ENCODE peak calls at places on chromosome 7, in nine cellular contexts. B is lower leg skin, U is IMR-90, V is endothelial cell of umbilical vein, H is GM12892, S is body of pancreas, D is A549, I is H1, G is HCT116. T is an unnamed sample.

GRCh38 chr7:133585003-133585668 is 332.3 kb downstream of the EXOC4 start:
- DNase-seq in S (no peak), D (no peak), B (no peak), H (no peak), G (no peak), U (no peak), V (peak), I (no peak), T (no peak)

GRCh38 chr7:112411186-112411795 is 39.0 kb upstream of the IFRD1 start:
- DNase-seq in S (peak), V (peak), G (no peak), U (peak), D (no peak), I (no peak), H (no peak), B (no peak), T (no peak)

GRCh38 chr7:133645870-133646492 is 393.1 kb downstream of the EXOC4 start:
- DNase-seq in D (no peak), V (no peak), G (no peak), I (no peak), S (no peak), U (peak), H (no peak), B (no peak), T (no peak)

GRCh38 chr7:135789956-135790355 is 41.3 kb upstream of the FAM180A start:
- DNase-seq in B (peak), V (no peak), I (no peak), D (no peak), H (no peak), S (no peak), U (no peak), G (no peak), T (no peak)

GRCh38 chr7:12683678-12684077 is 3.8 kb upstream of the ARL4A start:
- DNase-seq in S (no peak), V (peak), H (no peak), U (peak), I (no peak), D (peak), B (no peak), G (no peak), T (no peak)

GRCh38 chr7:142328551-142328950 is 70.7 kb upstream of the PRSS58 start:
- DNase-seq in H (no peak), V (no peak), G (no peak), I (no peak), S (no peak), D (no peak), B (no peak), U (no peak), T (no peak)

GRCh38 chr7:119964640-119965542 is 308.1 kb upstream of the KCND2 start:
- DNase-seq in B (no peak), S (no peak), G (no peak), D (no peak), V (peak), I (no peak), U (peak), H (no peak), T (no peak)

GRCh38 chr7:113891031-113891350 is 27.8 kb downstream of the PPP1R3A start:
- DNase-seq in G (no peak), B (no peak), I (no peak), U (no peak), D (no peak), V (no peak), S (no peak), H (no peak), T (no peak)

GRCh38 chr7:80207501-80207900 is 72.9 kb downstream of the GNAI1 start:
- DNase-seq in G (no peak), S (no peak), U (no peak), D (no peak), H (no peak), I (no peak), B (no peak), V (no peak), T (no peak)

GRCh38 chr7:120181499-120181898 is 91.5 kb upstream of the KCND2 start:
- DNase-seq in U (no peak), G (no peak), S (no peak), V (no peak), B (no peak), H (no peak), I (no peak), D (no peak), T (no peak)

GRCh38 chr7:20417675-20418382 is 87.1 kb downstream of the ITGB8 start:
- DNase-seq in B (no peak), U (no peak), I (no peak), G (no peak), V (no peak), S (no peak), H (no peak), D (no peak), T (no peak)

GRCh38 chr7:82740246-82740848 is 296.8 kb upstream of the CACNA2D1 start:
- DNase-seq in G (peak), I (no peak), S (peak), U (peak), H (no peak), V (peak), B (no peak), D (peak), T (no peak)

GRCh38 chr7:128114806-128115205 is 83.6 kb upstream of the LRRC4 start:
- DNase-seq in V (no peak), G (no peak), U (no peak), S (no peak), H (no peak), D (no peak), I (no peak), B (peak), T (no peak)

GRCh38 chr7:135620980-135621850 is 41.1 kb upstream of the STMP1 start:
- DNase-seq in H (no peak), V (peak), I (peak), B (no peak), G (peak), U (peak), S (peak), D (peak), T (no peak)

GRCh38 chr7:129635300-129636029 is 23.9 kb downstream of the NRF1 start:
- DNase-seq in V (peak), D (peak), G (peak), H (peak), B (no peak), I (no peak), S (peak), U (peak), T (peak)

GRCh38 chr7:51146816-51147586 is 169.6 kb downstream of the COBL start:
- DNase-seq in V (no peak), B (peak), I (no peak), H (no peak), G (no peak), S (no peak), U (no peak), D (no peak), T (no peak)

GRCh38 chr7:91325731-91326130 is 61.5 kb downstream of the FZD1 start:
- DNase-seq in S (no peak), I (no peak), G (no peak), H (no peak), U (no peak), D (no peak), V (no peak), B (no peak), T (no peak)

GRCh38 chr7:141045842-141046630 is 27.8 kb upstream of the TMEM178B start:
- DNase-seq in I (no peak), D (no peak), H (no peak), U (peak), G (no peak), B (no peak), S (no peak), V (no peak), T (no peak)

GRCh38 chr7:102934267-102934666 is 21.5 kb downstream of the LRRC17 start:
- DNase-seq in B (no peak), I (no peak), G (no peak), H (no peak), D (no peak), V (no peak), U (no peak), S (no peak), T (no peak)

GRCh38 chr7:27150568-27151340 is 1.6 kb downstream of the HOXA3 start:
- DNase-seq in G (no peak), S (peak), B (peak), V (peak), U (peak), D (peak), I (no peak), H (peak), T (peak)

GRCh38 chr7:5574770-5575269 is 151.2 kb upstream of the TNRC18 start:
- DNase-seq in U (no peak), I (no peak), H (no peak), G (no peak), S (no peak), D (no peak), B (no peak), V (peak), T (no peak)

GRCh38 chr7:32879460-32879859 is 12.1 kb downstream of the KBTBD2 start:
- DNase-seq in G (no peak), H (no peak), V (peak), I (no peak), B (no peak), U (no peak), D (no peak), S (no peak), T (no peak)

GRCh38 chr7:84809877-84810276 is 377.0 kb downstream of the SEMA3D start:
- DNase-seq in H (no peak), I (no peak), D (no peak), U (no peak), B (no peak), G (no peak), V (peak), S (no peak), T (no peak)

GRCh38 chr7:25624837-25625236 is 396.6 kb upstream of the NPVF start:
- DNase-seq in I (no peak), H (no peak), S (peak), U (no peak), B (no peak), G (no peak), D (no peak), V (no peak), T (no peak)

GRCh38 chr7:104627516-104627915 is 299.1 kb downstream of the LHFPL3 start:
- DNase-seq in B (no peak), V (peak), D (no peak), U (peak), H (no peak), G (no peak), I (no peak), S (peak), T (no peak)

GRCh38 chr7:44071726-44072363 is 6.5 kb upstream of the PGAM2 start:
- DNase-seq in G (no peak), U (no peak), B (no peak), I (no peak), S (no peak), D (no peak), H (no peak), V (no peak), T (no peak)

GRCh38 chr7:44881610-44882009 is 3.7 kb downstream of the PURB start:
- DNase-seq in H (no peak), G (no peak), I (no peak), D (no peak), S (no peak), V (peak), B (no peak), U (peak), T (no peak)

GRCh38 chr7:138837627-138838026 is 39.6 kb upstream of the ATP6V0A4 start:
- DNase-seq in U (peak), D (no peak), V (peak), I (no peak), H (no peak), S (no peak), G (no peak), B (no peak), T (no peak)

GRCh38 chr7:12595148-12595547 is 24.6 kb downstream of the SCIN start:
- DNase-seq in H (no peak), U (no peak), S (no peak), G (no peak), I (no peak), D (no peak), V (no peak), B (no peak), T (no peak)

GRCh38 chr7:138468244-138469123 is 8.4 kb downstream of the TRIM24 start:
- DNase-seq in U (peak), V (no peak), D (no peak), B (no peak), G (no peak), S (peak), H (no peak), I (no peak), T (no peak)

GRCh38 chr7:105642264-105642663 is 61.0 kb upstream of the EFCAB10 start:
- DNase-seq in H (no peak), U (no peak), B (no peak), V (no peak), D (no peak), I (no peak), G (no peak), S (no peak), T (peak)

GRCh38 chr7:29972315-29972669 is 17.3 kb downstream of the SCRN1 start:
- DNase-seq in U (no peak), V (no peak), S (no peak), D (no peak), H (no peak), I (no peak), B (no peak), G (no peak), T (no peak)

GRCh38 chr7:3561908-3562307 is 260.9 kb downstream of the SDK1 start:
- DNase-seq in H (no peak), G (no peak), B (no peak), I (no peak), U (no peak), D (no peak), S (peak), V (no peak), T (no peak)

DNA sequence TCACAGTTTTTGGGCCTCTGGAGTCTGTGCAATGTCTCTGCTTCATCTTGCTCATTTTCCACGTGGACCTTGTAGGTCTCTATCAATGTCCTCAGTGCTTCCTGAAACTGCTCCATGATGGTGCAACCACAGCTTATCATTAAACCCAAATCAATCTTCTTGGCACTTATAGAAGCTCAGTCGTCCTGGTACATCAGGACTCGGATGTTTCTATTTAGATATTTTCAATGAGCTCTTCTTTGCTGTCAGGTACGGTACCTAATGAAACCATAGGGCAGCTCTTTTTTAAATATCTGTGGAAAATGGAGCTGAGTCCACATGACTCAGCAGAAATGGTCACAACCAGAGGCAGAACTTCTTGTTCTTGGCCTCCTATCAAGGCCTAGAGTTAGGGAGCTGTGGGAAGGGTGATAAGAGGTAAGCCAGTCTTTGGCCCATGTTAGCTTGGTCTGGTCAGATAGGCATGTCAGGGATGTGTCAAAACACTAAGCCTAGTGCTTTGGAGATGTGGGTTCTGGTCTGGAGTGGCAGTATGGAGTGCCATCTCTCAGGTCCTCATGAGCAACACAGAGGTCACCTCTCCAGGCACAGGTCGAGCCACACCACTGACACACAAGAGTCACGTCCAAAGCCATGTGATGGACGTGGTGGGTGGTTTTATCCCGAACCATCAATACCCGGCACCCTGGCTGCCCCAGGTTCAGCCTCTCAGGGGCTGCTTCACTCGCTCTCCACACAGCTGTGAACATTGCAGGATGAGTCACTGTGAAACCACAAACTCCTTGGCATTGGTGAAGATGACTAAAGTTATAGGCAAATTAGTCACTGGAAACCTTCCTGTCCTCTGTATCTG is 87.0 kb downstream of the TBXAS1 start:
- DNase-seq in S (peak), I (no peak), H (peak), B (peak), V (peak), G (peak), U (peak), D (peak), T (no peak)
- TF ChIP-seq POLR2A in S (no peak), I (no peak), H (no peak), B (no peak), V (no peak), G (no peak), U (no peak), D (no peak), T (no peak)

DNA sequence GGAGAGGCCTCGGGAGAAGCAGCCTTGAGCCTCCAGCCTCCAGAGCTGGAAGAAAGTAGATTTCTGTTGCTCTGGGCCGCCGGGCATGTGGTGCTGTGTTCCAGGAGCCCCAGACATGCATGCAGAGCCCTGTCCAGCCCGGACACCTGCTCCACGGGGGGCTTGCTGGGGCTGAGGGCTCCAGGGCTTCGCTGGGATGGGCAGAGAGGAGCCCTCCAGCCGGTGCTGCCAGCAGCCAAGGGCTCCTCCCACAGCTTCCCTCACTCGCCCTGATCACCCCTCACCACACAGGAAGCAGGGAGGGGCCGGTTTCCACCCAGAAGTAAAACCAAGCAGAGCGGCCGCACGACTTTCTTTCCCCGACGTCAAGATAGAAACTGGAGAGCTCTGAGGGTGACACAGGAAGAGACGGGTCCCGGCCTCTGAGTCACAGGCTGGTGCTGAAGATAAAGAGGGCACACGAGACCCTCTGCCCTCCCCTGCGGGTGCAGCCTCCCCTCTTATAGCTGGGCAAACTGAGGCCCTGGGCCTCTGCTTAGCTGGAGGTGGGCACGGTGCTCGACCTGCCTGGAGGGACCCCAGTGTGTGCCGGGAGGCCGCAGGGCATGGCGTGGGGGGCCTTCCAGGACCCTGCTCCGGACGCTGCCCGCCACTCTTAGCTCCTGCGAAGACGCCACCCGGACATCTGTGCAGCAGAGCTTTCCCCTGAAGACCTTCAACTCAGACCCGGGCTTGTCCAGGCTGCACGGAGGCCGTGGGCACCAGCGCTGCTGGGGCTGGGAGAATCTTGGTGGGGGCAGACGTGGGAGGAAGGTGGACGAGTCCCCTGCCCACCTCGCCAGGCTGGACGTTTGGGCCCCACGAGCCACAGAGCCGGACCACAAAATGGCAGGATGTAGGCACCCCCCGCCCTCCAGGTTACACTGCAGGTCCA is 31.1 kb downstream of the ADAP1 start:
- DNase-seq in D (no peak), I (no peak), B (peak), U (peak), V (no peak), H (peak), G (no peak), S (peak), T (peak)
- TF ChIP-seq POLR2A in D (no peak), I (no peak), B (no peak), U (no peak), V (no peak), H (peak), G (no peak), S (no peak), T (no peak)

DNA sequence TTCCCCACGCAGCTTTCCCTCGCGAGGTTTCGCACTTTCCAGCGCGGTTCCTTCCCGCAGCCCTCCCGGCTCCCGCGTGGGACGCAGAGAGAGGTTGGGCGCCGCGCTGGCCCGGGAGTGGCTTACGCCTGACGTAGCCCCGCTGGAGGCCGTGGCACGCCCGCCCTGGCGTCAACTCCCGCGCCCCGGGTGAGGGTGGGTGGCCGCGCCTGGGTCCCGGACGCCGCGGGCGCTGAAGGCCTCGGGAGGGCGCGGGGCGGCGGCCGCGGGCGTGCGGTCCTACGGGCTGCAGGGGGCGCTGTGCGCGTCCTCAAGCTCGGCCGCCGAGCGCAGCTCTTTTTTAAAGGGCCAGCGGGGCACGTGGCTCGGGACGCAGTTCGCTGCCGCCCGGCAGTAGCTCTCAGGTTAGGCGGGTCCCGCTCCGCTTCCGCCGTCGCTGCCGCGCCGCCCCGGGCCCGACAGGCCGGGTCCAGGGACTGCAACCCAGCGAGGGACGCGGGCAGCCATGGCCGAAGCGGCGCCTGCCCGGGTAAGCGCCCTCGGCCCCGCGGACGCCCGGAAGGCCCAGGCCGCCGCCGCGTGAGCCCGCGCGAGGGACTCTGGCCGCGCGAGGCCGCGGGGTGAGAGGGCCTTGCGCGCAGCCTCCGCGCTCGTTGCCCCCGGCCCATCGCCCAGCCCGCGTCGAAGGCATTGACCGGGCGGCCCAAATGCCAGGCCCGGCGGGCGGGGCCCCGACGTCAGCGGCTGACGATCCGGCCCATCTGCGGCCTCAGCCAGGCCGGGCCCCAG is at the start of gene ZNF783:
- DNase-seq in I (peak), S (peak), G (peak), B (peak), H (peak), D (peak), U (peak), V (peak), T (peak)
- TF ChIP-seq POLR2A in I (peak), S (peak), G (peak), B (no peak), H (peak), D (peak), U (no peak), V (no peak), T (no peak)

DNA sequence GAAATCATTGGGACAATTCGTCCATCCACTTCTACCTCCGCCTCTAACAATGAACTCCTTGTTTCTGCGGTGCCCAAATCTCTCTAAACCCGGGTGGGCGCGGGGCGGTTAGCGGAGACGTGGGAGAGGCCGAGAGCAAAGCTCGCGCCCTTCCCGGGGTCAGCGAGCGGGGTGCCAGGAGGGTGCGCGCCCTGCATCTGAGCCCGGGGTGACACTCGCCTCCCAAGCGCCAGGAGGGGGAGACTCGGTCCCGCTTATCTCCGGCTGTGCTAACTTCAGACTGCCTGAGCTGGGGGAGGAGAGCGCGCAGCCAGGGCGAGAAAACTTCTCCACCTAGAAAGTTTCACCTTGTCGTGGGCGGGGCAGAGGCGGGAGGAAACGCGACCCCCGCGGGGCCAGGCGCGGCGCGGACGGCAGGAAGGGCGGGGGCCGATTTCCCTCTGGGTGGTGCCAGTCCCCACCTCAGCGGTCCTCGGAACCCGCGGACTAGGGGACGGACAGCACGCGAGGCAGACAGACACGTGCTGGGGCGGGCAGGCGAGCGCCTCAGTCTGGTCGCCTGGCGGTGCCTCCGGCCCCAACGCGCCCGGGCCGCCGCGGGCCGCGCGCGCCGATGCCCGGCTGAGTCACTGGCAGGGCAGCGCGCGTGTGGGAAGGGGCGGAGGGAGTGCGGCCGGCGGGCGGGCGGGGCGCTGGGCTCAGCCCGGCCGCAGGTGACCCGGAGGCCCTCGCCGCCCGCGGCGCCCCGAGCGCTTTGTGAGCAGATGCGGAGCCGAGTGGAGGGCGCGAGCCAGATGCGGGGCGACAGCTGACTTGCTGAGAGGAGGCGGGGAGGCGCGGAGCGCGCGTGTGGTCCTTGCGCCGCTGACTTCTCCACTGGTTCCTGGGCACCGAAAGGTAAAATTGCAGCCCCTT is at the start of gene MET:
- DNase-seq in D (peak), U (peak), I (no peak), G (peak), B (peak), V (peak), S (peak), H (peak), T (peak)
- TF ChIP-seq POLR2A in D (peak), U (peak), I (peak), G (peak), B (no peak), V (peak), S (peak), H (no peak), T (no peak)